ENCODE peak calls at places on chromosomes 5 and 9, in seven cellular contexts. R is left cardiac atrium; L is ureter; F is activated effector memory CD4-positive, alpha-beta T cell treated with anti-CD3 and anti-CD28 coated beads, Interleukin-2, amount 50 U/mL, for 16 hours; E is activated B cell treated with CpG ODN at 0.5 μM for 24 hours; P is Calu3; I is activated CD4-positive, alpha-beta T cell treated with anti-CD3 and anti-CD28 coated beads for 4 hours. M is an unnamed sample.

GRCh38 chr5:52893105-52893504 is 96.0 kb upstream of the ITGA2 start:
- DNase-seq in F (no peak), P (no peak), I (no peak), L (no peak), R (no peak), E (no peak), M (no peak)

GRCh38 chr5:171630047-171630669 is 155.5 kb upstream of the SMIM23 start:
- DNase-seq in E (no peak), R (peak; percentile 79), P (peak; percentile 80), F (no peak), L (peak; percentile 45), I (no peak), M (no peak)

GRCh38 chr9:129183495-129184308 is 5.6 kb upstream of the IER5L start:
- DNase-seq in I (no peak), E (no peak), L (no peak), R (no peak), F (no peak), P (no peak), M (no peak)

GRCh38 chr5:32779754-32780415 is 68.8 kb downstream of the NPR3 start:
- DNase-seq in P (no peak), R (no peak), E (no peak), I (no peak), L (no peak), F (no peak), M (no peak)

GRCh38 chr9:36560813-36561212 is 11.9 kb upstream of the MELK start:
- DNase-seq in I (no peak), R (no peak), F (no peak), L (no peak), P (no peak), E (no peak), M (no peak)

GRCh38 chr5:12951846-12952245 is 992.6 kb downstream of the DNAH5 start:
- DNase-seq in R (no peak), L (no peak), F (no peak), I (no peak), E (no peak), P (no peak), M (no peak)

GRCh38 chr9:19551124-19551929 is 142.5 kb downstream of the ACER2 start:
- DNase-seq in F (no peak), L (no peak), I (no peak), P (no peak), E (no peak), R (no peak), M (peak; percentile 89)

GRCh38 chr5:180563994-180564393 is 27.3 kb downstream of the SCGB3A1 start:
- DNase-seq in P (no peak), F (no peak), L (no peak), R (no peak), E (no peak), I (no peak), M (no peak)

M was measured in NCI-H446 treated with DMSO at 0.1 percent for 48 hours.